ENCODE peak calls at places on chromosome 16, in four cellular contexts. One of them, this sample, is unnamed.

GRCh38 chr16:53678155-53678554 is 25.5 kb downstream of the RPGRIP1L start:
- DNase-seq in HFFc6: no peak
- DNase-seq in NCI-H1105 treated with DMSO at 0.1 percent for 48 hours: no peak
- DNase-seq in mammary epithelial cell: no peak
- DNase-seq in this sample: no peak

GRCh38 chr16:13909872-13910303 is 10.1 kb upstream of the ERCC4 start:
- DNase-seq in NCI-H1105 treated with DMSO at 0.1 percent for 48 hours: no peak
- DNase-seq in HFFc6: peak
- DNase-seq in mammary epithelial cell: peak
- DNase-seq in this sample: peak

GRCh38 chr16:53053967-53054669 is 673 bp upstream of the CHD9 start:
- DNase-seq in NCI-H1105 treated with DMSO at 0.1 percent for 48 hours: no peak
- DNase-seq in HFFc6: no peak
- DNase-seq in mammary epithelial cell: no peak
- DNase-seq in this sample: peak

GRCh38 chr16:84982434-84982833 is 28.9 kb downstream of the ZDHHC7 start:
- DNase-seq in mammary epithelial cell: no peak
- DNase-seq in NCI-H1105 treated with DMSO at 0.1 percent for 48 hours: no peak
- DNase-seq in HFFc6: no peak
- DNase-seq in this sample: no peak

GRCh38 chr16:22638393-22639206 is 127.9 kb downstream of the NPIPB5 start:
- DNase-seq in HFFc6: peak
- DNase-seq in NCI-H1105 treated with DMSO at 0.1 percent for 48 hours: no peak
- DNase-seq in mammary epithelial cell: peak
- DNase-seq in this sample: peak

GRCh38 chr16:62035115-62036092 is 834 bp downstream of the CDH8 start:
- DNase-seq in NCI-H1105 treated with DMSO at 0.1 percent for 48 hours: peak
- DNase-seq in mammary epithelial cell: no peak
- DNase-seq in HFFc6: no peak
- DNase-seq in this sample: peak

GRCh38 chr16:11877374-11877773 is 26.0 kb upstream of the RSL1D1 start:
- DNase-seq in NCI-H1105 treated with DMSO at 0.1 percent for 48 hours: no peak
- DNase-seq in HFFc6: no peak
- DNase-seq in mammary epithelial cell: peak
- DNase-seq in this sample: peak

GRCh38 chr16:24257965-24258364 is 1.8 kb downstream of the CACNG3 start:
- DNase-seq in HFFc6: no peak
- DNase-seq in NCI-H1105 treated with DMSO at 0.1 percent for 48 hours: no peak
- DNase-seq in mammary epithelial cell: no peak
- DNase-seq in this sample: no peak